ENCODE peak calls at places on chromosomes 7 and 10, in six cellular contexts. F is mammary epithelial cell, K is hepatocyte, E is transverse colon, W is AG10803, V is WERI-Rb-1. Z is an unnamed sample.

GRCh38 chr7:140639366-140640053 is 1.1 kb downstream of the DENND2A start:
- DNase-seq in F (no peak), K (peak), E (no peak), W (peak), V (peak), Z (no peak)

GRCh38 chr7:2861509-2861908 is 17.4 kb upstream of the GNA12 start:
- DNase-seq in F (no peak), K (no peak), E (no peak), W (no peak), V (no peak), Z (no peak)

GRCh38 chr10:132199854-132200311 is 13.1 kb downstream of the DPYSL4 start:
- DNase-seq in F (no peak), K (no peak), E (no peak), W (no peak), V (no peak), Z (no peak)

GRCh38 chr7:5282464-5283316 is at the start of gene SLC29A4:
- DNase-seq in F (no peak), K (peak), E (peak), W (peak), V (peak), Z (peak)

GRCh38 chr10:62728479-62728878 is 76.0 kb upstream of the ADO start:
- DNase-seq in F (no peak), K (no peak), E (no peak), W (peak), V (no peak), Z (peak)

GRCh38 chr10:33289776-33290175 is 44.7 kb downstream of the NRP1 start:
- DNase-seq in F (no peak), K (no peak), E (no peak), W (no peak), V (no peak), Z (no peak)

GRCh38 chr7:47625861-47626444 is 44.0 kb upstream of the TNS3 start:
- DNase-seq in F (no peak), K (no peak), E (no peak), W (no peak), V (no peak), Z (no peak)

GRCh38 chr10:34078798-34079470 is 736.2 kb downstream of the PARD3 start:
- DNase-seq in F (peak), K (no peak), E (no peak), W (peak), V (no peak), Z (no peak)

GRCh38 chr10:28147706-28148105 is 148.8 kb upstream of the ODAD2 start:
- DNase-seq in F (no peak), K (no peak), E (no peak), W (no peak), V (peak), Z (no peak)

GRCh38 chr10:95501203-95502094 is 59.7 kb downstream of the SORBS1 start:
- DNase-seq in F (no peak), K (no peak), E (no peak), W (no peak), V (no peak), Z (no peak)
- H3K4me3 ChIP-seq in F (no peak), K (no peak), E (no peak), W (no peak), V (no peak), Z (no peak)

DNA sequence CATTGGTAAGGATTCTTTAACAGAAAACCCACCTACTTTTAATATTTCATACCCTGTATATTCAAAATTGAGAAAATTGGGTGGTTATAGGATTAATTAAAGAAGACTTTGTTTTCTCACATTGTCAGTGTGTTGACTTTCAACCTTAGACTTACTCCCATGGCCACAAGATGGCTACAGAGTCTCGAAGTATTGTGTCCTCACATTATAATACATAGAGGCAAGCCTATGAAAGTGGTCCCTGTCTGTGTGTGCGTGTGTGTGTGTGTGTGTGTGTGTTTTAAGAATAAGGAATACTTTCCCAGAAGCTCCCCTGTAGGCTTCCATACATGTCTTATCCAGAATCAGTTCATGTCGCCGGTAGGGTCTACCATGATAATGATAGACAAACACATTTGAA is 180.0 kb downstream of the PHF14 start:
- DNase-seq in F (no peak), K (no peak), E (no peak), W (no peak), V (no peak), Z (no peak)
- H3K4me3 ChIP-seq in F (no peak), K (no peak), E (no peak), W (no peak), V (no peak), Z (no peak)

DNA sequence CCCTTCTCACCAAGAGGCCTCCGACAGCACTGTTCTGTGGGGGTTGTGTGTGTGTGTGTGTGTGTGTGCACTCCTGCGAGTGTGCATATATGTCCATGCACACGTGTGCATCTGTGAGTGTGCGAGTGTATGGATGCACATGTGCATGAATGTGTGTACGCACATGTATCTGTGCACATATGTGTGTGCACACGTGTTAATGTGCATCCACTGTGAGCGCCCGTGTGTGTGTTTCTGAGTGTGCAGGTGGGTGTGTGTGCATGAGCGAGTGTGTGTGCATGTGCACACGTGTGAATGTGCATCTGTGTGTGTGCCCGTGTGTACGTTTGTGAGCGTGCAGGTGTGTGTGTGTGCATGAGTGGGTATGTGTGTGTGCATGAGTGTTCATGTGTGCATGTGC is 48.5 kb upstream of the FOXL3 start:
- DNase-seq in F (no peak), K (no peak), E (no peak), W (no peak), V (no peak), Z (no peak)
- H3K4me3 ChIP-seq in F (no peak), K (no peak), E (no peak), W (no peak), V (no peak), Z (no peak)

GRCh38 chr7:28957064-28957821 is 887 bp downstream of the TRIL start:
- DNase-seq in F (no peak), K (peak), E (peak), W (no peak), V (peak), Z (no peak)
- H3K4me3 ChIP-seq in F (peak), K (peak), E (peak), W (peak), V (peak), Z (no peak)

GRCh38 chr10:15541376-15541775 is 170.3 kb upstream of the FAM171A1 start:
- DNase-seq in F (no peak), K (no peak), E (no peak), W (no peak), V (no peak), Z (no peak)
- H3K4me3 ChIP-seq in F (no peak), K (no peak), E (no peak), W (no peak), V (no peak), Z (no peak)

DNA sequence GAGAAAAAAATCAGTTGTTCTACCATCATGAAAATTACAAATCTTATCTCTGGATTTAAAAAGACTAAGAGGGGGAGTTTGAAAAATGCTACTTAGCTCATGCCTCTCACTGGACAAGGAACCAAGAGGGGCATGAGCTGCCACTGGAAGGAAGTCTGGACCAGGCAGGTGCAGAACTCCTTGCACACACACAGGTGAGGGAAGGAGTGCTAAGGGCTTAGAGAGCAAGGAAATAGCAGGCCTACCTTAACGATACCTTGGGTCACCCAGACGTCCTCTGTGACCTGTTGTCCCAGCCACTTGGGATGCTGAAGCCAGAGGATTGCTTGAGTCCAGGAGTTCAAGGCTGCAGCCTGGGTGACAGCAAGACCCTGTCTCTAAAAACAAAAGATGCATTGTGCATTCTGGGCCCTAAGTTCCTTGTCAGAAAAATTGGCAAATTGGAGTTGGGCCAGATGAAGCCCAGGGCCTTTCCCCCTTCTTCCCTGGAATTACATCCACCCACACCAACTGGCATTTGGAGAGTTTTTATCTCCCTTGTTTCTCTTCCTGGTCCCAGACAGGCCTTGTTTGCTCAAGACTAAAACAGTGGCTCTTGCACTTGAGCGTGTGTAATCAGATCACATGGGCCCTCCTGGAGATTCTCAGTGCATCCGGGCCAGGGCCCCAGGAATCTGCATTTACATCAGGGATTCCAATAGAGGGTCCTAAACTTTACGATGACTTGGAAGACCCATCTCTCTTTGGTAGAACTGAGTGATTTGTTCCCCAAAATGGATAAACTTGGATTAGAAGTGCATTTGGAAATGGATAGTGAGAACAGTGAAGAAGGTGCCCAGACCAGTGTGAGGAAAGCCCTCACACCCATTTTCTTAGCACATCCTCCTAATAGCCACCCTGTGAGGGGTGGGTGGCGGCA is 3.0 kb downstream of the DDIT4 start:
- DNase-seq in F (peak), K (peak), E (peak), W (peak), V (no peak), Z (peak)
- H3K4me3 ChIP-seq in F (peak), K (no peak), E (peak), W (peak), V (no peak), Z (peak)

DNA sequence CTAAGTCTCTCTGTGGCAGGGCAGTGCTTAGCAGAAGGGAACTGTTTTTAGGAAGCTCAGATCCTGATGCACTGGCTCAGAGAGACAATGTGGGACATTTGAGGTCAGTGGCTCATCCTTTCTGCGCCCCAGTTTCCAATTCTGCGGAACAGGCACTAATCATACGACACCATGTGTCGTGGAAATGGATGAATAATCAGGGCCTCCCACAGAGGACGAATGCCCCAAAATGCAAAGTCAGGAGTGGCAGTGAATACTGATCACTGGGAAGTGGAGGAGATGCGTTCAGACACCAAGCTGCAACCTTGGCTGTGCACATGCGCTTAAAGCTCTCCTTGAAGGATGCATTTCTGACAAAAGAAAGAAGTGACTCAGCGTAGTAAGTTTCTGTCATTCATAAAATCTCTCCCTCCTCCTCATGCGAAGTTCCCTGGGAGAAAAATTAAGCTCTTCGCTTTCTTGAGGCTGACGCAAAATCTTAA is 21.9 kb upstream of the ECHDC3 start:
- DNase-seq in F (no peak), K (no peak), E (no peak), W (no peak), V (no peak), Z (no peak)
- H3K4me3 ChIP-seq in F (no peak), K (no peak), E (no peak), W (no peak), V (no peak), Z (no peak)